ENCODE peak calls at places on chromosomes 1 and 21, in nine cellular contexts. One of them, this sample, is unnamed.

GRCh38 chr1:154760469-154760933 is 109.6 kb downstream of the KCNN3 start:
- ATAC-seq in activated T-helper 17 cell treated with anti-CD3 and anti-CD28 coated beads, Interleukin-2, amount 50 U/mL, for 72 hours: peak
- ATAC-seq in stimulated activated naive CD8-positive, alpha-beta T cell treated with anti-CD3 and anti-CD28 coated beads, Interleukin-15, amount 100 ng/mL, for 72 hours: peak
- ATAC-seq in left cardiac atrium: peak
- ATAC-seq in left lung: peak
- ATAC-seq in T-helper 17 cell: peak
- ATAC-seq in activated CD8-positive, alpha-beta memory T cell treated with anti-CD3 and anti-CD28 coated beads, Interleukin-2, amount 10 ng/mL, durations not matched to agents 7 days and 5 days: peak
- ATAC-seq in aorta: peak
- ATAC-seq in activated T-cell treated with anti-CD3 and anti-CD28 coated beads, Interleukin-2, amount 50 U/mL, for 4 hours: peak
- ATAC-seq in this sample: peak

GRCh38 chr1:57982852-57983251 is 559.0 kb upstream of the DAB1 start:
- ATAC-seq in activated T-helper 17 cell treated with anti-CD3 and anti-CD28 coated beads, Interleukin-2, amount 50 U/mL, for 72 hours: no peak
- ATAC-seq in stimulated activated naive CD8-positive, alpha-beta T cell treated with anti-CD3 and anti-CD28 coated beads, Interleukin-15, amount 100 ng/mL, for 72 hours: no peak
- ATAC-seq in left cardiac atrium: no peak
- ATAC-seq in left lung: no peak
- ATAC-seq in T-helper 17 cell: no peak
- ATAC-seq in activated CD8-positive, alpha-beta memory T cell treated with anti-CD3 and anti-CD28 coated beads, Interleukin-2, amount 10 ng/mL, durations not matched to agents 7 days and 5 days: no peak
- ATAC-seq in aorta: no peak
- ATAC-seq in activated T-cell treated with anti-CD3 and anti-CD28 coated beads, Interleukin-2, amount 50 U/mL, for 4 hours: no peak
- ATAC-seq in this sample: no peak

GRCh38 chr21:33747420-33747819 is 105.1 kb downstream of the ITSN1 start:
- ATAC-seq in activated T-helper 17 cell treated with anti-CD3 and anti-CD28 coated beads, Interleukin-2, amount 50 U/mL, for 72 hours: no peak
- ATAC-seq in stimulated activated naive CD8-positive, alpha-beta T cell treated with anti-CD3 and anti-CD28 coated beads, Interleukin-15, amount 100 ng/mL, for 72 hours: no peak
- ATAC-seq in left cardiac atrium: no peak
- ATAC-seq in left lung: no peak
- ATAC-seq in T-helper 17 cell: no peak
- ATAC-seq in activated CD8-positive, alpha-beta memory T cell treated with anti-CD3 and anti-CD28 coated beads, Interleukin-2, amount 10 ng/mL, durations not matched to agents 7 days and 5 days: no peak
- ATAC-seq in aorta: no peak
- ATAC-seq in activated T-cell treated with anti-CD3 and anti-CD28 coated beads, Interleukin-2, amount 50 U/mL, for 4 hours: no peak
- ATAC-seq in this sample: no peak

GRCh38 chr1:94694234-94694915 is 125.8 kb upstream of the SLC44A3 start:
- ATAC-seq in activated T-helper 17 cell treated with anti-CD3 and anti-CD28 coated beads, Interleukin-2, amount 50 U/mL, for 72 hours: no peak
- ATAC-seq in stimulated activated naive CD8-positive, alpha-beta T cell treated with anti-CD3 and anti-CD28 coated beads, Interleukin-15, amount 100 ng/mL, for 72 hours: peak
- ATAC-seq in left cardiac atrium: no peak
- ATAC-seq in left lung: no peak
- ATAC-seq in T-helper 17 cell: no peak
- ATAC-seq in activated CD8-positive, alpha-beta memory T cell treated with anti-CD3 and anti-CD28 coated beads, Interleukin-2, amount 10 ng/mL, durations not matched to agents 7 days and 5 days: no peak
- ATAC-seq in aorta: no peak
- ATAC-seq in activated T-cell treated with anti-CD3 and anti-CD28 coated beads, Interleukin-2, amount 50 U/mL, for 4 hours: no peak
- ATAC-seq in this sample: no peak

GRCh38 chr1:203360772-203361171 is 9.8 kb upstream of the FMOD start:
- ATAC-seq in activated T-helper 17 cell treated with anti-CD3 and anti-CD28 coated beads, Interleukin-2, amount 50 U/mL, for 72 hours: no peak
- ATAC-seq in stimulated activated naive CD8-positive, alpha-beta T cell treated with anti-CD3 and anti-CD28 coated beads, Interleukin-15, amount 100 ng/mL, for 72 hours: no peak
- ATAC-seq in left cardiac atrium: no peak
- ATAC-seq in left lung: no peak
- ATAC-seq in T-helper 17 cell: no peak
- ATAC-seq in activated CD8-positive, alpha-beta memory T cell treated with anti-CD3 and anti-CD28 coated beads, Interleukin-2, amount 10 ng/mL, durations not matched to agents 7 days and 5 days: no peak
- ATAC-seq in aorta: no peak
- ATAC-seq in activated T-cell treated with anti-CD3 and anti-CD28 coated beads, Interleukin-2, amount 50 U/mL, for 4 hours: no peak
- ATAC-seq in this sample: no peak

GRCh38 chr1:33624991-33625870 is 152.8 kb downstream of the ZSCAN20 start:
- ATAC-seq in activated T-helper 17 cell treated with anti-CD3 and anti-CD28 coated beads, Interleukin-2, amount 50 U/mL, for 72 hours: no peak
- ATAC-seq in stimulated activated naive CD8-positive, alpha-beta T cell treated with anti-CD3 and anti-CD28 coated beads, Interleukin-15, amount 100 ng/mL, for 72 hours: no peak
- ATAC-seq in left cardiac atrium: no peak
- ATAC-seq in left lung: no peak
- ATAC-seq in T-helper 17 cell: no peak
- ATAC-seq in activated CD8-positive, alpha-beta memory T cell treated with anti-CD3 and anti-CD28 coated beads, Interleukin-2, amount 10 ng/mL, durations not matched to agents 7 days and 5 days: no peak
- ATAC-seq in aorta: no peak
- ATAC-seq in activated T-cell treated with anti-CD3 and anti-CD28 coated beads, Interleukin-2, amount 50 U/mL, for 4 hours: no peak
- ATAC-seq in this sample: no peak

GRCh38 chr1:200317236-200317635 is 92.6 kb downstream of the ZNF281 start:
- ATAC-seq in activated T-helper 17 cell treated with anti-CD3 and anti-CD28 coated beads, Interleukin-2, amount 50 U/mL, for 72 hours: no peak
- ATAC-seq in stimulated activated naive CD8-positive, alpha-beta T cell treated with anti-CD3 and anti-CD28 coated beads, Interleukin-15, amount 100 ng/mL, for 72 hours: no peak
- ATAC-seq in left cardiac atrium: no peak
- ATAC-seq in left lung: no peak
- ATAC-seq in T-helper 17 cell: no peak
- ATAC-seq in activated CD8-positive, alpha-beta memory T cell treated with anti-CD3 and anti-CD28 coated beads, Interleukin-2, amount 10 ng/mL, durations not matched to agents 7 days and 5 days: no peak
- ATAC-seq in aorta: no peak
- ATAC-seq in activated T-cell treated with anti-CD3 and anti-CD28 coated beads, Interleukin-2, amount 50 U/mL, for 4 hours: no peak
- ATAC-seq in this sample: no peak

GRCh38 chr21:29315155-29315749 is 16.5 kb downstream of the BACH1 start:
- ATAC-seq in activated T-helper 17 cell treated with anti-CD3 and anti-CD28 coated beads, Interleukin-2, amount 50 U/mL, for 72 hours: no peak
- ATAC-seq in stimulated activated naive CD8-positive, alpha-beta T cell treated with anti-CD3 and anti-CD28 coated beads, Interleukin-15, amount 100 ng/mL, for 72 hours: no peak
- ATAC-seq in left cardiac atrium: no peak
- ATAC-seq in left lung: peak
- ATAC-seq in T-helper 17 cell: peak
- ATAC-seq in activated CD8-positive, alpha-beta memory T cell treated with anti-CD3 and anti-CD28 coated beads, Interleukin-2, amount 10 ng/mL, durations not matched to agents 7 days and 5 days: no peak
- ATAC-seq in aorta: no peak
- ATAC-seq in activated T-cell treated with anti-CD3 and anti-CD28 coated beads, Interleukin-2, amount 50 U/mL, for 4 hours: no peak
- ATAC-seq in this sample: no peak

GRCh38 chr1:234907585-234908457 is 220.8 kb downstream of the TOMM20 start:
- ATAC-seq in activated T-helper 17 cell treated with anti-CD3 and anti-CD28 coated beads, Interleukin-2, amount 50 U/mL, for 72 hours: no peak
- ATAC-seq in stimulated activated naive CD8-positive, alpha-beta T cell treated with anti-CD3 and anti-CD28 coated beads, Interleukin-15, amount 100 ng/mL, for 72 hours: no peak
- ATAC-seq in left cardiac atrium: peak
- ATAC-seq in left lung: peak
- ATAC-seq in T-helper 17 cell: no peak
- ATAC-seq in activated CD8-positive, alpha-beta memory T cell treated with anti-CD3 and anti-CD28 coated beads, Interleukin-2, amount 10 ng/mL, durations not matched to agents 7 days and 5 days: no peak
- ATAC-seq in aorta: peak
- ATAC-seq in activated T-cell treated with anti-CD3 and anti-CD28 coated beads, Interleukin-2, amount 50 U/mL, for 4 hours: no peak
- ATAC-seq in this sample: no peak

GRCh38 chr21:46394819-46395152 is 63.9 kb upstream of the DIP2A start:
- ATAC-seq in activated T-helper 17 cell treated with anti-CD3 and anti-CD28 coated beads, Interleukin-2, amount 50 U/mL, for 72 hours: no peak
- ATAC-seq in stimulated activated naive CD8-positive, alpha-beta T cell treated with anti-CD3 and anti-CD28 coated beads, Interleukin-15, amount 100 ng/mL, for 72 hours: no peak
- ATAC-seq in left cardiac atrium: peak
- ATAC-seq in left lung: no peak
- ATAC-seq in T-helper 17 cell: no peak
- ATAC-seq in activated CD8-positive, alpha-beta memory T cell treated with anti-CD3 and anti-CD28 coated beads, Interleukin-2, amount 10 ng/mL, durations not matched to agents 7 days and 5 days: no peak
- ATAC-seq in aorta: no peak
- ATAC-seq in activated T-cell treated with anti-CD3 and anti-CD28 coated beads, Interleukin-2, amount 50 U/mL, for 4 hours: no peak
- ATAC-seq in this sample: no peak

GRCh38 chr1:221487781-221488520 is 253.9 kb downstream of the DUSP10 start:
- ATAC-seq in activated T-helper 17 cell treated with anti-CD3 and anti-CD28 coated beads, Interleukin-2, amount 50 U/mL, for 72 hours: no peak
- ATAC-seq in stimulated activated naive CD8-positive, alpha-beta T cell treated with anti-CD3 and anti-CD28 coated beads, Interleukin-15, amount 100 ng/mL, for 72 hours: no peak
- ATAC-seq in left cardiac atrium: no peak
- ATAC-seq in left lung: peak
- ATAC-seq in T-helper 17 cell: no peak
- ATAC-seq in activated CD8-positive, alpha-beta memory T cell treated with anti-CD3 and anti-CD28 coated beads, Interleukin-2, amount 10 ng/mL, durations not matched to agents 7 days and 5 days: no peak
- ATAC-seq in aorta: no peak
- ATAC-seq in activated T-cell treated with anti-CD3 and anti-CD28 coated beads, Interleukin-2, amount 50 U/mL, for 4 hours: no peak
- ATAC-seq in this sample: no peak

GRCh38 chr1:104182251-104182650 is 432.6 kb downstream of the AMY1C start:
- ATAC-seq in activated T-helper 17 cell treated with anti-CD3 and anti-CD28 coated beads, Interleukin-2, amount 50 U/mL, for 72 hours: no peak
- ATAC-seq in stimulated activated naive CD8-positive, alpha-beta T cell treated with anti-CD3 and anti-CD28 coated beads, Interleukin-15, amount 100 ng/mL, for 72 hours: no peak
- ATAC-seq in left cardiac atrium: no peak
- ATAC-seq in left lung: no peak
- ATAC-seq in T-helper 17 cell: no peak
- ATAC-seq in activated CD8-positive, alpha-beta memory T cell treated with anti-CD3 and anti-CD28 coated beads, Interleukin-2, amount 10 ng/mL, durations not matched to agents 7 days and 5 days: no peak
- ATAC-seq in aorta: no peak
- ATAC-seq in activated T-cell treated with anti-CD3 and anti-CD28 coated beads, Interleukin-2, amount 50 U/mL, for 4 hours: no peak
- ATAC-seq in this sample: no peak

GRCh38 chr21:17454315-17455027 is 58.4 kb upstream of the CXADR start:
- ATAC-seq in activated T-helper 17 cell treated with anti-CD3 and anti-CD28 coated beads, Interleukin-2, amount 50 U/mL, for 72 hours: peak
- ATAC-seq in stimulated activated naive CD8-positive, alpha-beta T cell treated with anti-CD3 and anti-CD28 coated beads, Interleukin-15, amount 100 ng/mL, for 72 hours: peak
- ATAC-seq in left cardiac atrium: peak
- ATAC-seq in left lung: peak
- ATAC-seq in T-helper 17 cell: no peak
- ATAC-seq in activated CD8-positive, alpha-beta memory T cell treated with anti-CD3 and anti-CD28 coated beads, Interleukin-2, amount 10 ng/mL, durations not matched to agents 7 days and 5 days: peak
- ATAC-seq in aorta: no peak
- ATAC-seq in activated T-cell treated with anti-CD3 and anti-CD28 coated beads, Interleukin-2, amount 50 U/mL, for 4 hours: peak
- ATAC-seq in this sample: no peak

GRCh38 chr1:20095564-20096434 is 23.5 kb downstream of the PLA2G2D start:
- ATAC-seq in activated T-helper 17 cell treated with anti-CD3 and anti-CD28 coated beads, Interleukin-2, amount 50 U/mL, for 72 hours: no peak
- ATAC-seq in stimulated activated naive CD8-positive, alpha-beta T cell treated with anti-CD3 and anti-CD28 coated beads, Interleukin-15, amount 100 ng/mL, for 72 hours: no peak
- ATAC-seq in left cardiac atrium: no peak
- ATAC-seq in left lung: peak
- ATAC-seq in T-helper 17 cell: no peak
- ATAC-seq in activated CD8-positive, alpha-beta memory T cell treated with anti-CD3 and anti-CD28 coated beads, Interleukin-2, amount 10 ng/mL, durations not matched to agents 7 days and 5 days: no peak
- ATAC-seq in aorta: no peak
- ATAC-seq in activated T-cell treated with anti-CD3 and anti-CD28 coated beads, Interleukin-2, amount 50 U/mL, for 4 hours: no peak
- ATAC-seq in this sample: no peak

GRCh38 chr1:1084372-1085170 is 10.5 kb upstream of the RNF223 start:
- ATAC-seq in activated T-helper 17 cell treated with anti-CD3 and anti-CD28 coated beads, Interleukin-2, amount 50 U/mL, for 72 hours: no peak
- ATAC-seq in stimulated activated naive CD8-positive, alpha-beta T cell treated with anti-CD3 and anti-CD28 coated beads, Interleukin-15, amount 100 ng/mL, for 72 hours: no peak
- ATAC-seq in left cardiac atrium: no peak
- ATAC-seq in left lung: no peak
- ATAC-seq in T-helper 17 cell: no peak
- ATAC-seq in activated CD8-positive, alpha-beta memory T cell treated with anti-CD3 and anti-CD28 coated beads, Interleukin-2, amount 10 ng/mL, durations not matched to agents 7 days and 5 days: no peak
- ATAC-seq in aorta: no peak
- ATAC-seq in activated T-cell treated with anti-CD3 and anti-CD28 coated beads, Interleukin-2, amount 50 U/mL, for 4 hours: no peak
- ATAC-seq in this sample: no peak

GRCh38 chr1:8010080-8010664 is 15.9 kb downstream of the ERRFI1 start:
- ATAC-seq in activated T-helper 17 cell treated with anti-CD3 and anti-CD28 coated beads, Interleukin-2, amount 50 U/mL, for 72 hours: no peak
- ATAC-seq in stimulated activated naive CD8-positive, alpha-beta T cell treated with anti-CD3 and anti-CD28 coated beads, Interleukin-15, amount 100 ng/mL, for 72 hours: no peak
- ATAC-seq in left cardiac atrium: no peak
- ATAC-seq in left lung: no peak
- ATAC-seq in T-helper 17 cell: no peak
- ATAC-seq in activated CD8-positive, alpha-beta memory T cell treated with anti-CD3 and anti-CD28 coated beads, Interleukin-2, amount 10 ng/mL, durations not matched to agents 7 days and 5 days: no peak
- ATAC-seq in aorta: no peak
- ATAC-seq in activated T-cell treated with anti-CD3 and anti-CD28 coated beads, Interleukin-2, amount 50 U/mL, for 4 hours: no peak
- ATAC-seq in this sample: no peak

GRCh38 chr1:46816930-46817329 is 18.1 kb downstream of the CYP4B1 start:
- ATAC-seq in activated T-helper 17 cell treated with anti-CD3 and anti-CD28 coated beads, Interleukin-2, amount 50 U/mL, for 72 hours: no peak
- ATAC-seq in stimulated activated naive CD8-positive, alpha-beta T cell treated with anti-CD3 and anti-CD28 coated beads, Interleukin-15, amount 100 ng/mL, for 72 hours: no peak
- ATAC-seq in left cardiac atrium: no peak
- ATAC-seq in left lung: no peak
- ATAC-seq in T-helper 17 cell: no peak
- ATAC-seq in activated CD8-positive, alpha-beta memory T cell treated with anti-CD3 and anti-CD28 coated beads, Interleukin-2, amount 10 ng/mL, durations not matched to agents 7 days and 5 days: no peak
- ATAC-seq in aorta: no peak
- ATAC-seq in activated T-cell treated with anti-CD3 and anti-CD28 coated beads, Interleukin-2, amount 50 U/mL, for 4 hours: no peak
- ATAC-seq in this sample: no peak

GRCh38 chr1:43530483-43531452 is at the start of gene PTPRF:
- ATAC-seq in activated T-helper 17 cell treated with anti-CD3 and anti-CD28 coated beads, Interleukin-2, amount 50 U/mL, for 72 hours: peak
- ATAC-seq in stimulated activated naive CD8-positive, alpha-beta T cell treated with anti-CD3 and anti-CD28 coated beads, Interleukin-15, amount 100 ng/mL, for 72 hours: peak
- ATAC-seq in left cardiac atrium: peak
- ATAC-seq in left lung: peak
- ATAC-seq in T-helper 17 cell: peak
- ATAC-seq in activated CD8-positive, alpha-beta memory T cell treated with anti-CD3 and anti-CD28 coated beads, Interleukin-2, amount 10 ng/mL, durations not matched to agents 7 days and 5 days: peak
- ATAC-seq in aorta: peak
- ATAC-seq in activated T-cell treated with anti-CD3 and anti-CD28 coated beads, Interleukin-2, amount 50 U/mL, for 4 hours: peak
- ATAC-seq in this sample: peak

GRCh38 chr1:170402451-170403311 is 129.3 kb upstream of the GORAB start:
- ATAC-seq in activated T-helper 17 cell treated with anti-CD3 and anti-CD28 coated beads, Interleukin-2, amount 50 U/mL, for 72 hours: no peak
- ATAC-seq in stimulated activated naive CD8-positive, alpha-beta T cell treated with anti-CD3 and anti-CD28 coated beads, Interleukin-15, amount 100 ng/mL, for 72 hours: no peak
- ATAC-seq in left cardiac atrium: peak
- ATAC-seq in left lung: peak
- ATAC-seq in T-helper 17 cell: no peak
- ATAC-seq in activated CD8-positive, alpha-beta memory T cell treated with anti-CD3 and anti-CD28 coated beads, Interleukin-2, amount 10 ng/mL, durations not matched to agents 7 days and 5 days: no peak
- ATAC-seq in aorta: peak
- ATAC-seq in activated T-cell treated with anti-CD3 and anti-CD28 coated beads, Interleukin-2, amount 50 U/mL, for 4 hours: no peak
- ATAC-seq in this sample: no peak

GRCh38 chr1:15718199-15718601 is 17.9 kb upstream of the SLC25A34 start:
- ATAC-seq in activated T-helper 17 cell treated with anti-CD3 and anti-CD28 coated beads, Interleukin-2, amount 50 U/mL, for 72 hours: no peak
- ATAC-seq in stimulated activated naive CD8-positive, alpha-beta T cell treated with anti-CD3 and anti-CD28 coated beads, Interleukin-15, amount 100 ng/mL, for 72 hours: no peak
- ATAC-seq in left cardiac atrium: peak
- ATAC-seq in left lung: peak
- ATAC-seq in T-helper 17 cell: no peak
- ATAC-seq in activated CD8-positive, alpha-beta memory T cell treated with anti-CD3 and anti-CD28 coated beads, Interleukin-2, amount 10 ng/mL, durations not matched to agents 7 days and 5 days: no peak
- ATAC-seq in aorta: no peak
- ATAC-seq in activated T-cell treated with anti-CD3 and anti-CD28 coated beads, Interleukin-2, amount 50 U/mL, for 4 hours: no peak
- ATAC-seq in this sample: no peak

GRCh38 chr21:29182674-29183073 is 52.2 kb downstream of the MAP3K7CL start:
- ATAC-seq in activated T-helper 17 cell treated with anti-CD3 and anti-CD28 coated beads, Interleukin-2, amount 50 U/mL, for 72 hours: no peak
- ATAC-seq in stimulated activated naive CD8-positive, alpha-beta T cell treated with anti-CD3 and anti-CD28 coated beads, Interleukin-15, amount 100 ng/mL, for 72 hours: no peak
- ATAC-seq in left cardiac atrium: no peak
- ATAC-seq in left lung: no peak
- ATAC-seq in T-helper 17 cell: no peak
- ATAC-seq in activated CD8-positive, alpha-beta memory T cell treated with anti-CD3 and anti-CD28 coated beads, Interleukin-2, amount 10 ng/mL, durations not matched to agents 7 days and 5 days: no peak
- ATAC-seq in aorta: no peak
- ATAC-seq in activated T-cell treated with anti-CD3 and anti-CD28 coated beads, Interleukin-2, amount 50 U/mL, for 4 hours: no peak
- ATAC-seq in this sample: no peak

GRCh38 chr1:150563340-150564038 is 14.3 kb downstream of the ADAMTSL4 start:
- ATAC-seq in activated T-helper 17 cell treated with anti-CD3 and anti-CD28 coated beads, Interleukin-2, amount 50 U/mL, for 72 hours: peak
- ATAC-seq in stimulated activated naive CD8-positive, alpha-beta T cell treated with anti-CD3 and anti-CD28 coated beads, Interleukin-15, amount 100 ng/mL, for 72 hours: peak
- ATAC-seq in left cardiac atrium: no peak
- ATAC-seq in left lung: no peak
- ATAC-seq in T-helper 17 cell: peak
- ATAC-seq in activated CD8-positive, alpha-beta memory T cell treated with anti-CD3 and anti-CD28 coated beads, Interleukin-2, amount 10 ng/mL, durations not matched to agents 7 days and 5 days: peak
- ATAC-seq in aorta: no peak
- ATAC-seq in activated T-cell treated with anti-CD3 and anti-CD28 coated beads, Interleukin-2, amount 50 U/mL, for 4 hours: peak
- ATAC-seq in this sample: peak

GRCh38 chr1:76465030-76465429 is 390.5 kb downstream of the ST6GALNAC3 start:
- ATAC-seq in activated T-helper 17 cell treated with anti-CD3 and anti-CD28 coated beads, Interleukin-2, amount 50 U/mL, for 72 hours: no peak
- ATAC-seq in stimulated activated naive CD8-positive, alpha-beta T cell treated with anti-CD3 and anti-CD28 coated beads, Interleukin-15, amount 100 ng/mL, for 72 hours: no peak
- ATAC-seq in left cardiac atrium: no peak
- ATAC-seq in left lung: no peak
- ATAC-seq in T-helper 17 cell: no peak
- ATAC-seq in activated CD8-positive, alpha-beta memory T cell treated with anti-CD3 and anti-CD28 coated beads, Interleukin-2, amount 10 ng/mL, durations not matched to agents 7 days and 5 days: no peak
- ATAC-seq in aorta: no peak
- ATAC-seq in activated T-cell treated with anti-CD3 and anti-CD28 coated beads, Interleukin-2, amount 50 U/mL, for 4 hours: no peak
- ATAC-seq in this sample: no peak

GRCh38 chr1:110533230-110533629 is 14.3 kb upstream of the KCNA10 start:
- ATAC-seq in activated T-helper 17 cell treated with anti-CD3 and anti-CD28 coated beads, Interleukin-2, amount 50 U/mL, for 72 hours: no peak
- ATAC-seq in stimulated activated naive CD8-positive, alpha-beta T cell treated with anti-CD3 and anti-CD28 coated beads, Interleukin-15, amount 100 ng/mL, for 72 hours: no peak
- ATAC-seq in left cardiac atrium: no peak
- ATAC-seq in left lung: no peak
- ATAC-seq in T-helper 17 cell: no peak
- ATAC-seq in activated CD8-positive, alpha-beta memory T cell treated with anti-CD3 and anti-CD28 coated beads, Interleukin-2, amount 10 ng/mL, durations not matched to agents 7 days and 5 days: no peak
- ATAC-seq in aorta: no peak
- ATAC-seq in activated T-cell treated with anti-CD3 and anti-CD28 coated beads, Interleukin-2, amount 50 U/mL, for 4 hours: no peak
- ATAC-seq in this sample: no peak

GRCh38 chr1:170707959-170708666 is 44.2 kb downstream of the PRRX1 start:
- ATAC-seq in activated T-helper 17 cell treated with anti-CD3 and anti-CD28 coated beads, Interleukin-2, amount 50 U/mL, for 72 hours: peak
- ATAC-seq in stimulated activated naive CD8-positive, alpha-beta T cell treated with anti-CD3 and anti-CD28 coated beads, Interleukin-15, amount 100 ng/mL, for 72 hours: no peak
- ATAC-seq in left cardiac atrium: no peak
- ATAC-seq in left lung: peak
- ATAC-seq in T-helper 17 cell: no peak
- ATAC-seq in activated CD8-positive, alpha-beta memory T cell treated with anti-CD3 and anti-CD28 coated beads, Interleukin-2, amount 10 ng/mL, durations not matched to agents 7 days and 5 days: no peak
- ATAC-seq in aorta: peak
- ATAC-seq in activated T-cell treated with anti-CD3 and anti-CD28 coated beads, Interleukin-2, amount 50 U/mL, for 4 hours: no peak
- ATAC-seq in this sample: no peak

GRCh38 chr1:212915245-212916091 is 34.9 kb upstream of the VASH2 start:
- ATAC-seq in activated T-helper 17 cell treated with anti-CD3 and anti-CD28 coated beads, Interleukin-2, amount 50 U/mL, for 72 hours: no peak
- ATAC-seq in stimulated activated naive CD8-positive, alpha-beta T cell treated with anti-CD3 and anti-CD28 coated beads, Interleukin-15, amount 100 ng/mL, for 72 hours: no peak
- ATAC-seq in left cardiac atrium: peak
- ATAC-seq in left lung: peak
- ATAC-seq in T-helper 17 cell: no peak
- ATAC-seq in activated CD8-positive, alpha-beta memory T cell treated with anti-CD3 and anti-CD28 coated beads, Interleukin-2, amount 10 ng/mL, durations not matched to agents 7 days and 5 days: no peak
- ATAC-seq in aorta: peak
- ATAC-seq in activated T-cell treated with anti-CD3 and anti-CD28 coated beads, Interleukin-2, amount 50 U/mL, for 4 hours: no peak
- ATAC-seq in this sample: peak

GRCh38 chr1:61436491-61437120 is 288.3 kb downstream of the TM2D1 start:
- ATAC-seq in activated T-helper 17 cell treated with anti-CD3 and anti-CD28 coated beads, Interleukin-2, amount 50 U/mL, for 72 hours: no peak
- ATAC-seq in stimulated activated naive CD8-positive, alpha-beta T cell treated with anti-CD3 and anti-CD28 coated beads, Interleukin-15, amount 100 ng/mL, for 72 hours: no peak
- ATAC-seq in left cardiac atrium: peak
- ATAC-seq in left lung: peak
- ATAC-seq in T-helper 17 cell: no peak
- ATAC-seq in activated CD8-positive, alpha-beta memory T cell treated with anti-CD3 and anti-CD28 coated beads, Interleukin-2, amount 10 ng/mL, durations not matched to agents 7 days and 5 days: no peak
- ATAC-seq in aorta: peak
- ATAC-seq in activated T-cell treated with anti-CD3 and anti-CD28 coated beads, Interleukin-2, amount 50 U/mL, for 4 hours: no peak
- ATAC-seq in this sample: no peak

GRCh38 chr1:26696645-26697440 is 1.0 kb downstream of the ARID1A start:
- ATAC-seq in activated T-helper 17 cell treated with anti-CD3 and anti-CD28 coated beads, Interleukin-2, amount 50 U/mL, for 72 hours: peak
- ATAC-seq in stimulated activated naive CD8-positive, alpha-beta T cell treated with anti-CD3 and anti-CD28 coated beads, Interleukin-15, amount 100 ng/mL, for 72 hours: peak
- ATAC-seq in left cardiac atrium: no peak
- ATAC-seq in left lung: no peak
- ATAC-seq in T-helper 17 cell: peak
- ATAC-seq in activated CD8-positive, alpha-beta memory T cell treated with anti-CD3 and anti-CD28 coated beads, Interleukin-2, amount 10 ng/mL, durations not matched to agents 7 days and 5 days: peak
- ATAC-seq in aorta: no peak
- ATAC-seq in activated T-cell treated with anti-CD3 and anti-CD28 coated beads, Interleukin-2, amount 50 U/mL, for 4 hours: peak
- ATAC-seq in this sample: peak

GRCh38 chr1:192814805-192815204 is 6.0 kb downstream of the RGS2 start:
- ATAC-seq in activated T-helper 17 cell treated with anti-CD3 and anti-CD28 coated beads, Interleukin-2, amount 50 U/mL, for 72 hours: peak
- ATAC-seq in stimulated activated naive CD8-positive, alpha-beta T cell treated with anti-CD3 and anti-CD28 coated beads, Interleukin-15, amount 100 ng/mL, for 72 hours: no peak
- ATAC-seq in left cardiac atrium: no peak
- ATAC-seq in left lung: no peak
- ATAC-seq in T-helper 17 cell: no peak
- ATAC-seq in activated CD8-positive, alpha-beta memory T cell treated with anti-CD3 and anti-CD28 coated beads, Interleukin-2, amount 10 ng/mL, durations not matched to agents 7 days and 5 days: no peak
- ATAC-seq in aorta: no peak
- ATAC-seq in activated T-cell treated with anti-CD3 and anti-CD28 coated beads, Interleukin-2, amount 50 U/mL, for 4 hours: no peak
- ATAC-seq in this sample: no peak

GRCh38 chr1:20063861-20064292 is 6.1 kb upstream of the PLA2G5 start:
- ATAC-seq in activated T-helper 17 cell treated with anti-CD3 and anti-CD28 coated beads, Interleukin-2, amount 50 U/mL, for 72 hours: peak
- ATAC-seq in stimulated activated naive CD8-positive, alpha-beta T cell treated with anti-CD3 and anti-CD28 coated beads, Interleukin-15, amount 100 ng/mL, for 72 hours: no peak
- ATAC-seq in left cardiac atrium: no peak
- ATAC-seq in left lung: peak
- ATAC-seq in T-helper 17 cell: no peak
- ATAC-seq in activated CD8-positive, alpha-beta memory T cell treated with anti-CD3 and anti-CD28 coated beads, Interleukin-2, amount 10 ng/mL, durations not matched to agents 7 days and 5 days: no peak
- ATAC-seq in aorta: no peak
- ATAC-seq in activated T-cell treated with anti-CD3 and anti-CD28 coated beads, Interleukin-2, amount 50 U/mL, for 4 hours: no peak
- ATAC-seq in this sample: no peak

GRCh38 chr21:14547834-14548513 is 1.9 kb upstream of the SAMSN1 start:
- ATAC-seq in activated T-helper 17 cell treated with anti-CD3 and anti-CD28 coated beads, Interleukin-2, amount 50 U/mL, for 72 hours: peak
- ATAC-seq in stimulated activated naive CD8-positive, alpha-beta T cell treated with anti-CD3 and anti-CD28 coated beads, Interleukin-15, amount 100 ng/mL, for 72 hours: peak
- ATAC-seq in left cardiac atrium: no peak
- ATAC-seq in left lung: no peak
- ATAC-seq in T-helper 17 cell: no peak
- ATAC-seq in activated CD8-positive, alpha-beta memory T cell treated with anti-CD3 and anti-CD28 coated beads, Interleukin-2, amount 10 ng/mL, durations not matched to agents 7 days and 5 days: peak
- ATAC-seq in aorta: no peak
- ATAC-seq in activated T-cell treated with anti-CD3 and anti-CD28 coated beads, Interleukin-2, amount 50 U/mL, for 4 hours: peak
- ATAC-seq in this sample: no peak